ENCODE peak calls at places on chromosomes 1 and 21, in eight cellular contexts. One of them, this sample, is unnamed.
A peak's percentile ranks its signal among the peaks of the same experiment; 100 is the strongest.

GRCh38 chr1:182905321-182905720 is 47.6 kb downstream of the SHCBP1L start:
- DNase-seq in ovary: no peak
- DNase-seq in CD8-positive, alpha-beta T cell: no peak
- DNase-seq in fibroblast of mammary gland: no peak
- DNase-seq in left ventricle myocardium inferior: no peak
- DNase-seq in fibroblast of lung: no peak
- DNase-seq in OCI-LY7: no peak
- DNase-seq in A549: no peak
- DNase-seq in this sample: no peak

GRCh38 chr1:117964290-117965038 is 34.9 kb downstream of the WDR3 start:
- DNase-seq in fibroblast of mammary gland: peak; percentile 21
- DNase-seq in ovary: no peak
- DNase-seq in A549: no peak
- DNase-seq in CD8-positive, alpha-beta T cell: no peak
- DNase-seq in OCI-LY7: no peak
- DNase-seq in fibroblast of lung: no peak
- DNase-seq in left ventricle myocardium inferior: no peak
- DNase-seq in this sample: no peak

GRCh38 chr1:201602413-201603265 is 63.7 kb downstream of the NAV1 start:
- DNase-seq in OCI-LY7: no peak
- DNase-seq in fibroblast of mammary gland: peak; percentile 94
- DNase-seq in fibroblast of lung: peak; percentile 81
- DNase-seq in CD8-positive, alpha-beta T cell: no peak
- DNase-seq in left ventricle myocardium inferior: no peak
- DNase-seq in A549: peak; percentile 64
- DNase-seq in ovary: no peak
- DNase-seq in this sample: no peak

GRCh38 chr1:41510531-41511238 is 26.2 kb upstream of the EDN2 start:
- DNase-seq in ovary: no peak
- DNase-seq in A549: no peak
- DNase-seq in left ventricle myocardium inferior: no peak
- DNase-seq in fibroblast of lung: no peak
- DNase-seq in OCI-LY7: no peak
- DNase-seq in fibroblast of mammary gland: no peak
- DNase-seq in CD8-positive, alpha-beta T cell: no peak
- DNase-seq in this sample: no peak

GRCh38 chr1:231691618-231692259 is 65.1 kb downstream of the DISC1 start:
- DNase-seq in CD8-positive, alpha-beta T cell: no peak
- DNase-seq in OCI-LY7: no peak
- DNase-seq in ovary: peak; percentile 65
- DNase-seq in A549: peak; percentile 55
- DNase-seq in fibroblast of mammary gland: peak; percentile 14
- DNase-seq in left ventricle myocardium inferior: peak; percentile 38
- DNase-seq in fibroblast of lung: no peak
- DNase-seq in this sample: no peak

GRCh38 chr1:81800741-81801031 is at the start of gene ADGRL2:
- DNase-seq in ovary: peak; percentile 61
- DNase-seq in OCI-LY7: no peak
- DNase-seq in left ventricle myocardium inferior: no peak
- DNase-seq in CD8-positive, alpha-beta T cell: no peak
- DNase-seq in fibroblast of lung: no peak
- DNase-seq in A549: no peak
- DNase-seq in fibroblast of mammary gland: no peak
- DNase-seq in this sample: no peak

GRCh38 chr1:28273216-28273860 is 14.0 kb downstream of the SESN2 start:
- DNase-seq in fibroblast of mammary gland: no peak
- DNase-seq in left ventricle myocardium inferior: no peak
- DNase-seq in A549: no peak
- DNase-seq in CD8-positive, alpha-beta T cell: no peak
- DNase-seq in fibroblast of lung: no peak
- DNase-seq in OCI-LY7: no peak
- DNase-seq in ovary: no peak
- DNase-seq in this sample: no peak

GRCh38 chr1:41498391-41498790 is 13.9 kb upstream of the EDN2 start:
- DNase-seq in CD8-positive, alpha-beta T cell: no peak
- DNase-seq in left ventricle myocardium inferior: no peak
- DNase-seq in fibroblast of mammary gland: no peak
- DNase-seq in fibroblast of lung: no peak
- DNase-seq in OCI-LY7: no peak
- DNase-seq in A549: no peak
- DNase-seq in ovary: no peak
- DNase-seq in this sample: no peak

GRCh38 chr1:234611153-234611798 is 1.3 kb upstream of the IRF2BP2 start:
- DNase-seq in fibroblast of lung: peak; percentile 91
- DNase-seq in left ventricle myocardium inferior: no peak
- DNase-seq in CD8-positive, alpha-beta T cell: peak; percentile 55
- DNase-seq in ovary: no peak
- DNase-seq in OCI-LY7: peak; percentile 84
- DNase-seq in fibroblast of mammary gland: peak; percentile 91
- DNase-seq in A549: peak; percentile 71
- DNase-seq in this sample: no peak

GRCh38 chr1:201282931-201283829 is at the start of gene PKP1:
- DNase-seq in fibroblast of lung: peak; percentile 23
- DNase-seq in CD8-positive, alpha-beta T cell: no peak
- DNase-seq in OCI-LY7: no peak
- DNase-seq in fibroblast of mammary gland: no peak
- DNase-seq in A549: no peak
- DNase-seq in left ventricle myocardium inferior: no peak
- DNase-seq in ovary: no peak
- DNase-seq in this sample: no peak

GRCh38 chr1:55981015-55981635 is 598.2 kb downstream of the PLPP3 start:
- DNase-seq in CD8-positive, alpha-beta T cell: no peak
- DNase-seq in fibroblast of lung: peak; percentile 34
- DNase-seq in left ventricle myocardium inferior: no peak
- DNase-seq in fibroblast of mammary gland: peak; percentile 16
- DNase-seq in OCI-LY7: no peak
- DNase-seq in ovary: no peak
- DNase-seq in A549: no peak
- DNase-seq in this sample: no peak

GRCh38 chr1:28602536-28603439 is 10.7 kb downstream of the RAB42 start:
- DNase-seq in OCI-LY7: peak; percentile 68
- DNase-seq in A549: peak; percentile 61
- DNase-seq in ovary: peak; percentile 74
- DNase-seq in left ventricle myocardium inferior: no peak
- DNase-seq in CD8-positive, alpha-beta T cell: no peak
- DNase-seq in fibroblast of mammary gland: peak; percentile 85
- DNase-seq in fibroblast of lung: peak; percentile 85
- DNase-seq in this sample: no peak

GRCh38 chr1:59428828-59429227 is 131.9 kb downstream of the FGGY start:
- DNase-seq in OCI-LY7: no peak
- DNase-seq in A549: no peak
- DNase-seq in left ventricle myocardium inferior: no peak
- DNase-seq in CD8-positive, alpha-beta T cell: no peak
- DNase-seq in ovary: no peak
- DNase-seq in fibroblast of mammary gland: no peak
- DNase-seq in fibroblast of lung: no peak
- DNase-seq in this sample: no peak

GRCh38 chr21:34517491-34518245 is 5.7 kb upstream of the KCNE1 start:
- DNase-seq in fibroblast of lung: no peak
- DNase-seq in ovary: no peak
- DNase-seq in A549: no peak
- DNase-seq in fibroblast of mammary gland: no peak
- DNase-seq in OCI-LY7: peak; percentile 43
- DNase-seq in CD8-positive, alpha-beta T cell: no peak
- DNase-seq in left ventricle myocardium inferior: no peak
- DNase-seq in this sample: peak; percentile 76

DNA sequence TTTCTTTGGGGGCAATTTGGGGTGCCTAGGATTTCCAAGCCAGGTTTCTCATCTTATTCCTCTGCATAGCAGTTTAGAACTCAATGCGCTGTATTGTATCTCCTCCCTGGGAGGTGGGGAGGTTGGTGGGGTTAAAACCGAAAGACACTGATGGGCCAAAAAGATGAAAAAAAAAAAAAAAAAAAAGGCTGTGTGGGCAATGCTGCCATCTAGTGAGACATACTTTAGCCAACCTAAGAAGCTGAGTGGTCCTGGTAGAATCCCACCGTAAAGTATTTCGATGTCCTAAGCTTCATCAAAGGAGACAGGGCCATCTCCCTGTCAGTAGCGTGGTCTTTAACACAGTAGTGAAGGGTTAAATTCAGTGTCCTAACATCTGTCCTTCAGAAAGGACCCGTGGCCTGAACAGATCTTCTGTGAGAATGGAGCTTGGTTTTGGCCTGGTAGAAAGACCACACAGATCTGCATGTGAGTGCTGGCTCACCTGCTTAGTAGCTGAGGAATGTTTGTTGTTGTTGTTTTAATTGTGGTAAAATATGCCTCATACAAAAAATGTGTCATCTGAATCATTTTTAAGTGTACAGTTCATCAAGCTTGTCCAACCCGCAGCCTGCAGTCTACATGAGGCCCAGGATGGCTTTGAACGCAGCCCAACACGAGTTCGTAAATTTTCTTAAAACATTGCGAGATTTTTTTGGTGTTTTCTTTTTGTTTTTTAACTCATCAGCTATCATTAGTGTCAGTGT is 226.2 kb downstream of the KIF26B start:
- DNase-seq in OCI-LY7: no peak
- DNase-seq in ovary: no peak
- DNase-seq in left ventricle myocardium inferior: no peak
- DNase-seq in fibroblast of mammary gland: no peak
- DNase-seq in fibroblast of lung: no peak
- DNase-seq in CD8-positive, alpha-beta T cell: no peak
- DNase-seq in A549: peak; percentile 10
- DNase-seq in this sample: no peak
- TF ChIP-seq CTCF in OCI-LY7: peak; percentile 66
- TF ChIP-seq CTCF in ovary: no peak
- TF ChIP-seq CTCF in left ventricle myocardium inferior: peak; percentile 58
- TF ChIP-seq CTCF in fibroblast of mammary gland: peak; percentile 35
- TF ChIP-seq CTCF in fibroblast of lung: peak; percentile 38
- TF ChIP-seq CTCF in CD8-positive, alpha-beta T cell: no peak
- TF ChIP-seq CTCF in A549: peak; percentile 31
- TF ChIP-seq CTCF in this sample: no peak

DNA sequence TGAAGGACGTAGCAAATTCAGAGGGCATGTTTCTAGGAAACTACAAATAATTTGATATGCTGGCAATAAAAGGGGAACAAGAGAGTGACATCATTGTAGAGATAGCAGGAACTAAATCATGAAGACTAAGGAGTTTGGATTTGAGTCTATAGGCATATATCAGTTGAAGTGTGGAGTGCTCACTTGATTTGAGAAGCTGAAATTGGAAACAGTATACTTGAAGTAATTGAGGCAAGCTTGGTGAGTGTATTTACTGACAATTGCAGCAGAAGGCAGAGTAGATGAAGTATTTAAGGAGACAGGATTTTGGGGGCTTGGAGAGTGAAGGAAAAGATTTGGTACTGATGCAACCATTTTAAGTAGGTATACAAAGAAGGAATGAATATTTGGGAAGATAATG is 6.4 kb upstream of the TMCO2 start:
- DNase-seq in ovary: no peak
- DNase-seq in OCI-LY7: no peak
- DNase-seq in A549: no peak
- DNase-seq in fibroblast of lung: no peak
- DNase-seq in left ventricle myocardium inferior: no peak
- DNase-seq in CD8-positive, alpha-beta T cell: no peak
- DNase-seq in fibroblast of mammary gland: no peak
- DNase-seq in this sample: no peak
- TF ChIP-seq CTCF in ovary: no peak
- TF ChIP-seq CTCF in OCI-LY7: no peak
- TF ChIP-seq CTCF in A549: no peak
- TF ChIP-seq CTCF in fibroblast of lung: no peak
- TF ChIP-seq CTCF in left ventricle myocardium inferior: no peak
- TF ChIP-seq CTCF in CD8-positive, alpha-beta T cell: no peak
- TF ChIP-seq CTCF in fibroblast of mammary gland: no peak
- TF ChIP-seq CTCF in this sample: no peak

GRCh38 chr1:156075158-156075557 is 7.1 kb downstream of the MEX3A start:
- DNase-seq in fibroblast of lung: no peak
- DNase-seq in A549: no peak
- DNase-seq in ovary: no peak
- DNase-seq in left ventricle myocardium inferior: no peak
- DNase-seq in CD8-positive, alpha-beta T cell: no peak
- DNase-seq in OCI-LY7: no peak
- DNase-seq in fibroblast of mammary gland: no peak
- DNase-seq in this sample: no peak
- TF ChIP-seq CTCF in fibroblast of lung: no peak
- TF ChIP-seq CTCF in A549: no peak
- TF ChIP-seq CTCF in ovary: no peak
- TF ChIP-seq CTCF in left ventricle myocardium inferior: no peak
- TF ChIP-seq CTCF in CD8-positive, alpha-beta T cell: no peak
- TF ChIP-seq CTCF in OCI-LY7: peak; percentile 18
- TF ChIP-seq CTCF in fibroblast of mammary gland: no peak
- TF ChIP-seq CTCF in this sample: no peak

GRCh38 chr1:23021834-23022233 is 2.6 kb downstream of the KDM1A start:
- DNase-seq in left ventricle myocardium inferior: no peak
- DNase-seq in A549: no peak
- DNase-seq in fibroblast of mammary gland: no peak
- DNase-seq in ovary: no peak
- DNase-seq in CD8-positive, alpha-beta T cell: no peak
- DNase-seq in OCI-LY7: no peak
- DNase-seq in fibroblast of lung: no peak
- DNase-seq in this sample: no peak

GRCh38 chr1:23018661-23019093 is 591 bp upstream of the KDM1A start:
- DNase-seq in fibroblast of mammary gland: no peak
- DNase-seq in ovary: no peak
- DNase-seq in CD8-positive, alpha-beta T cell: no peak
- DNase-seq in A549: peak; percentile 16
- DNase-seq in OCI-LY7: no peak
- DNase-seq in left ventricle myocardium inferior: no peak
- DNase-seq in fibroblast of lung: no peak
- DNase-seq in this sample: no peak

GRCh38 chr1:23020731-23021130 is 1.5 kb downstream of the KDM1A start:
- DNase-seq in A549: no peak
- DNase-seq in ovary: no peak
- DNase-seq in fibroblast of mammary gland: no peak
- DNase-seq in fibroblast of lung: peak; percentile 9
- DNase-seq in left ventricle myocardium inferior: no peak
- DNase-seq in CD8-positive, alpha-beta T cell: no peak
- DNase-seq in OCI-LY7: peak; percentile 9
- DNase-seq in this sample: no peak

GRCh38 chr1:23019851-23020625 is 770 bp downstream of the KDM1A start:
- DNase-seq in left ventricle myocardium inferior: peak; percentile 15
- DNase-seq in fibroblast of mammary gland: peak; percentile 49
- DNase-seq in ovary: peak; percentile 43
- DNase-seq in OCI-LY7: peak; percentile 52
- DNase-seq in A549: peak; percentile 8
- DNase-seq in fibroblast of lung: peak; percentile 41
- DNase-seq in CD8-positive, alpha-beta T cell: no peak
- DNase-seq in this sample: no peak

DNA sequence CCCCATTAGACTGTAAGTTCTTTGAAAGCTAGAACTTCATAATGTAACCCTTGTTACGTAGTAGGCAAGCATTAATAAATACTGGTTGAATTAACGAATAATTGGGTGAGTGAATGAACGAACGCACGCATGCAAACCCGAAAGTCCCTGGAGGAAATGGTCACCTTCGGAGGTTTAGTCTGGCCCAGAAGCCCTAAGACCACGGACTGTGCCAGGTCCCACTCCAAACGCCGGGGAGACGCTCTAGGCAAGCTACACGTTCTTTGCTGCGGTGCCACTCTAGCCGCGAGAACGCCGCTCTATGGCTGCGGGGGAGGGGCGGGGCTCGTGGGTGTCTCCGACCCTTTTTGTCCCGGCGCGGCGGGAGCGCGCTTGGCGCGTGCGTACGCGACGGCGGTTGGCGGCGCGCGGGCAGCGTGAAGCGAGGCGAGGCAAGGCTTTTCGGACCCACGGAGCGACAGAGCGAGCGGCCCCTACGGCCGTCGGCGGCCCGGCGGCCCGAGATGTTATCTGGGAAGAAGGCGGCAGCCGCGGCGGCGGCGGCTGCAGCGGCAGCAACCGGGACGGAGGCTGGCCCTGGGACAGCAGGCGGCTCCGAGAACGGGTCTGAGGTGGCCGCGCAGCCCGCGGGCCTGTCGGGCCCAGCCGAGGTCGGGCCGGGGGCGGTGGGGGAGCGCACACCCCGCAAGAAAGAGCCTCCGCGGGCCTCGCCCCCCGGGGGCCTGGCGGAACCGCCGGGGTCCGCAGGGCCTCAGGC is at the start of gene KDM1A:
- DNase-seq in left ventricle myocardium inferior: peak; percentile 99
- DNase-seq in OCI-LY7: peak; percentile 99
- DNase-seq in fibroblast of mammary gland: peak; percentile 98
- DNase-seq in ovary: peak; percentile 96
- DNase-seq in fibroblast of lung: peak; percentile 98
- DNase-seq in CD8-positive, alpha-beta T cell: peak; percentile 89
- DNase-seq in A549: peak; percentile 86
- DNase-seq in this sample: peak; percentile 93
- TF ChIP-seq CTCF in left ventricle myocardium inferior: no peak
- TF ChIP-seq CTCF in OCI-LY7: peak; percentile 41
- TF ChIP-seq CTCF in fibroblast of mammary gland: no peak
- TF ChIP-seq CTCF in ovary: no peak
- TF ChIP-seq CTCF in fibroblast of lung: no peak
- TF ChIP-seq CTCF in CD8-positive, alpha-beta T cell: no peak
- TF ChIP-seq CTCF in A549: no peak
- TF ChIP-seq CTCF in this sample: no peak

This sample was measured in CD14-positive monocyte.